ENCODE peak calls at places on chromosomes 7 and 10, in six cellular contexts. One of them, this sample, is unnamed.

GRCh38 chr7:47318395-47319182 is 263.3 kb downstream of the TNS3 start:
- DNase-seq in NCI-H1694 treated with DMSO at 0.1 percent for 48 hours: no peak
- DNase-seq in BJ: no peak
- DNase-seq in SHP77: no peak
- DNase-seq in tibial nerve: no peak
- DNase-seq in HCT116: no peak
- DNase-seq in this sample: no peak

GRCh38 chr7:131843862-131844261 is 287.4 kb upstream of the PODXL start:
- DNase-seq in NCI-H1694 treated with DMSO at 0.1 percent for 48 hours: peak; percentile 75
- DNase-seq in BJ: no peak
- DNase-seq in SHP77: no peak
- DNase-seq in tibial nerve: no peak
- DNase-seq in HCT116: no peak
- DNase-seq in this sample: no peak

GRCh38 chr7:138086585-138087270 is 10.5 kb downstream of the AKR1D1 start:
- DNase-seq in NCI-H1694 treated with DMSO at 0.1 percent for 48 hours: no peak
- DNase-seq in BJ: no peak
- DNase-seq in SHP77: no peak
- DNase-seq in tibial nerve: no peak
- DNase-seq in HCT116: no peak
- DNase-seq in this sample: no peak

GRCh38 chr10:2245580-2245979 is 508.3 kb upstream of the ADARB2 start:
- DNase-seq in NCI-H1694 treated with DMSO at 0.1 percent for 48 hours: no peak
- DNase-seq in BJ: no peak
- DNase-seq in SHP77: no peak
- DNase-seq in tibial nerve: no peak
- DNase-seq in HCT116: no peak
- DNase-seq in this sample: no peak

GRCh38 chr10:98269435-98269912 is 1.5 kb upstream of the LOXL4 start:
- DNase-seq in NCI-H1694 treated with DMSO at 0.1 percent for 48 hours: no peak
- DNase-seq in BJ: peak; percentile 44
- DNase-seq in SHP77: peak; percentile 71
- DNase-seq in tibial nerve: peak; percentile 60
- DNase-seq in HCT116: peak; percentile 79
- DNase-seq in this sample: peak; percentile 44

GRCh38 chr7:155021699-155022145 is 18.8 kb upstream of the PAXIP1 start:
- DNase-seq in NCI-H1694 treated with DMSO at 0.1 percent for 48 hours: no peak
- DNase-seq in BJ: no peak
- DNase-seq in SHP77: no peak
- DNase-seq in tibial nerve: no peak
- DNase-seq in HCT116: no peak
- DNase-seq in this sample: no peak

GRCh38 chr7:135833642-135834041 is 85.0 kb upstream of the FAM180A start:
- DNase-seq in NCI-H1694 treated with DMSO at 0.1 percent for 48 hours: no peak
- DNase-seq in BJ: no peak
- DNase-seq in SHP77: no peak
- DNase-seq in tibial nerve: no peak
- DNase-seq in HCT116: no peak
- DNase-seq in this sample: no peak

GRCh38 chr7:83020171-83020570 is 142.5 kb downstream of the PCLO start:
- DNase-seq in NCI-H1694 treated with DMSO at 0.1 percent for 48 hours: no peak
- DNase-seq in BJ: no peak
- DNase-seq in SHP77: no peak
- DNase-seq in tibial nerve: no peak
- DNase-seq in HCT116: no peak
- DNase-seq in this sample: no peak

GRCh38 chr7:84060760-84061261 is 133.8 kb downstream of the SEMA3A start:
- DNase-seq in NCI-H1694 treated with DMSO at 0.1 percent for 48 hours: no peak
- DNase-seq in BJ: no peak
- DNase-seq in SHP77: no peak
- DNase-seq in tibial nerve: no peak
- DNase-seq in HCT116: no peak
- DNase-seq in this sample: peak; percentile 56

GRCh38 chr10:44300666-44301649 is 83.9 kb downstream of the CXCL12 start:
- DNase-seq in NCI-H1694 treated with DMSO at 0.1 percent for 48 hours: peak; percentile 75
- DNase-seq in BJ: peak; percentile 96
- DNase-seq in SHP77: peak; percentile 52
- DNase-seq in tibial nerve: no peak
- DNase-seq in HCT116: peak; percentile 47
- DNase-seq in this sample: no peak

GRCh38 chr10:650691-651615 is 38.5 kb downstream of the DIP2C start:
- DNase-seq in NCI-H1694 treated with DMSO at 0.1 percent for 48 hours: no peak
- DNase-seq in BJ: peak; percentile 18
- DNase-seq in SHP77: no peak
- DNase-seq in tibial nerve: no peak
- DNase-seq in HCT116: no peak
- DNase-seq in this sample: no peak

GRCh38 chr10:78909268-78909667 is 159.5 kb upstream of the ZMIZ1 start:
- DNase-seq in NCI-H1694 treated with DMSO at 0.1 percent for 48 hours: no peak
- DNase-seq in BJ: no peak
- DNase-seq in SHP77: no peak
- DNase-seq in tibial nerve: no peak
- DNase-seq in HCT116: no peak
- DNase-seq in this sample: no peak

GRCh38 chr7:27277628-27278027 is 35.0 kb downstream of the EVX1 start:
- DNase-seq in NCI-H1694 treated with DMSO at 0.1 percent for 48 hours: no peak
- DNase-seq in BJ: no peak
- DNase-seq in SHP77: no peak
- DNase-seq in tibial nerve: no peak
- DNase-seq in HCT116: peak; percentile 29
- DNase-seq in this sample: peak; percentile 33

GRCh38 chr7:123643495-123644428 is 11.9 kb upstream of the LMOD2 start:
- DNase-seq in NCI-H1694 treated with DMSO at 0.1 percent for 48 hours: no peak
- DNase-seq in BJ: peak; percentile 2
- DNase-seq in SHP77: peak; percentile 83
- DNase-seq in tibial nerve: no peak
- DNase-seq in HCT116: peak; percentile 66
- DNase-seq in this sample: peak; percentile 7

GRCh38 chr10:131915484-131915883 is 14.7 kb downstream of the PPP2R2D start:
- DNase-seq in NCI-H1694 treated with DMSO at 0.1 percent for 48 hours: no peak
- DNase-seq in BJ: no peak
- DNase-seq in SHP77: no peak
- DNase-seq in tibial nerve: no peak
- DNase-seq in HCT116: no peak
- DNase-seq in this sample: no peak

GRCh38 chr10:36778600-36778999 is 346.8 kb upstream of the ANKRD30A start:
- DNase-seq in NCI-H1694 treated with DMSO at 0.1 percent for 48 hours: no peak
- DNase-seq in BJ: no peak
- DNase-seq in SHP77: no peak
- DNase-seq in tibial nerve: no peak
- DNase-seq in HCT116: no peak
- DNase-seq in this sample: no peak

GRCh38 chr7:6015917-6016652 is 7.0 kb downstream of the AIMP2 start:
- DNase-seq in NCI-H1694 treated with DMSO at 0.1 percent for 48 hours: no peak
- DNase-seq in BJ: peak; percentile 75
- DNase-seq in SHP77: no peak
- DNase-seq in tibial nerve: peak; percentile 70
- DNase-seq in HCT116: no peak
- DNase-seq in this sample: peak; percentile 91